ENCODE peak calls at places on chromosomes 7 and 10, in five cellular contexts. One of them, this sample, is unnamed.

GRCh38 chr7:47039899-47040298 is 542.0 kb downstream of the TNS3 start:
- DNase-seq in AG04450: no peak
- DNase-seq in transverse colon: no peak
- DNase-seq in cardiac fibroblast: peak
- DNase-seq in Caco-2: no peak
- DNase-seq in this sample: no peak

GRCh38 chr10:49552277-49552676 is 13.4 kb upstream of the ERCC6 start:
- DNase-seq in AG04450: no peak
- DNase-seq in transverse colon: no peak
- DNase-seq in cardiac fibroblast: peak
- DNase-seq in Caco-2: peak
- DNase-seq in this sample: peak

GRCh38 chr10:103584216-103585010 is 90.9 kb downstream of the NEURL1 start:
- DNase-seq in AG04450: no peak
- DNase-seq in transverse colon: no peak
- DNase-seq in cardiac fibroblast: peak
- DNase-seq in Caco-2: no peak
- DNase-seq in this sample: no peak

GRCh38 chr10:62082729-62083412 is 181.4 kb downstream of the ARID5B start:
- DNase-seq in AG04450: no peak
- DNase-seq in transverse colon: peak
- DNase-seq in cardiac fibroblast: peak
- DNase-seq in Caco-2: no peak
- DNase-seq in this sample: peak

GRCh38 chr7:37327288-37327687 is 121.4 kb downstream of the ELMO1 start:
- DNase-seq in AG04450: no peak
- DNase-seq in transverse colon: no peak
- DNase-seq in cardiac fibroblast: no peak
- DNase-seq in Caco-2: no peak
- DNase-seq in this sample: no peak

GRCh38 chr7:115447495-115447894 is 525.6 kb downstream of the MDFIC start:
- DNase-seq in AG04450: no peak
- DNase-seq in transverse colon: no peak
- DNase-seq in cardiac fibroblast: no peak
- DNase-seq in Caco-2: no peak
- DNase-seq in this sample: no peak

GRCh38 chr10:89391882-89392756 is at the start of gene IFIT1:
- DNase-seq in AG04450: peak
- DNase-seq in transverse colon: peak
- DNase-seq in cardiac fibroblast: peak
- DNase-seq in Caco-2: no peak
- DNase-seq in this sample: peak

GRCh38 chr7:152459724-152460251 is 24.0 kb upstream of the KMT2C start:
- DNase-seq in AG04450: no peak
- DNase-seq in transverse colon: peak
- DNase-seq in cardiac fibroblast: no peak
- DNase-seq in Caco-2: no peak
- DNase-seq in this sample: peak

GRCh38 chr7:140754506-140754905 is 58.0 kb downstream of the NDUFB2 start:
- DNase-seq in AG04450: no peak
- DNase-seq in transverse colon: no peak
- DNase-seq in cardiac fibroblast: no peak
- DNase-seq in Caco-2: no peak
- DNase-seq in this sample: peak

GRCh38 chr7:97973206-97973658 is 16.8 kb downstream of the OCM2 start:
- DNase-seq in AG04450: no peak
- DNase-seq in transverse colon: no peak
- DNase-seq in cardiac fibroblast: no peak
- DNase-seq in Caco-2: peak
- DNase-seq in this sample: no peak

GRCh38 chr7:16399916-16400895 is 21.1 kb downstream of the CRPPA start:
- DNase-seq in AG04450: no peak
- DNase-seq in transverse colon: no peak
- DNase-seq in cardiac fibroblast: no peak
- DNase-seq in Caco-2: no peak
- DNase-seq in this sample: no peak

GRCh38 chr7:140631602-140632001 is 9.0 kb downstream of the DENND2A start:
- DNase-seq in AG04450: no peak
- DNase-seq in transverse colon: no peak
- DNase-seq in cardiac fibroblast: no peak
- DNase-seq in Caco-2: no peak
- DNase-seq in this sample: no peak

GRCh38 chr7:158251061-158251965 is 336.3 kb downstream of the PTPRN2 start:
- DNase-seq in AG04450: no peak
- DNase-seq in transverse colon: no peak
- DNase-seq in cardiac fibroblast: no peak
- DNase-seq in Caco-2: no peak
- DNase-seq in this sample: no peak

GRCh38 chr7:20310963-20311742 is 19.5 kb upstream of the ITGB8 start:
- DNase-seq in AG04450: no peak
- DNase-seq in transverse colon: no peak
- DNase-seq in cardiac fibroblast: peak
- DNase-seq in Caco-2: no peak
- DNase-seq in this sample: peak

GRCh38 chr7:124813962-124814798 is 48.6 kb upstream of the GPR37 start:
- DNase-seq in AG04450: no peak
- DNase-seq in transverse colon: no peak
- DNase-seq in cardiac fibroblast: no peak
- DNase-seq in Caco-2: no peak
- DNase-seq in this sample: no peak

GRCh38 chr10:114821915-114822770 is 563 bp downstream of the FHIP2A start:
- DNase-seq in AG04450: no peak
- DNase-seq in transverse colon: peak
- DNase-seq in cardiac fibroblast: peak
- DNase-seq in Caco-2: no peak
- DNase-seq in this sample: peak

GRCh38 chr10:43591303-43591904 is 14.8 kb upstream of the ZNF485 start:
- DNase-seq in AG04450: no peak
- DNase-seq in transverse colon: no peak
- DNase-seq in cardiac fibroblast: no peak
- DNase-seq in Caco-2: no peak
- DNase-seq in this sample: no peak

GRCh38 chr10:98745645-98746044 is 298.9 kb upstream of the HPS1 start:
- DNase-seq in AG04450: no peak
- DNase-seq in transverse colon: no peak
- DNase-seq in cardiac fibroblast: no peak
- DNase-seq in Caco-2: no peak
- DNase-seq in this sample: no peak

GRCh38 chr7:1678070-1678543 is 8.0 kb downstream of the ELFN1 start:
- DNase-seq in AG04450: no peak
- DNase-seq in transverse colon: no peak
- DNase-seq in cardiac fibroblast: no peak
- DNase-seq in Caco-2: peak
- DNase-seq in this sample: no peak

GRCh38 chr10:119370972-119371703 is 163.8 kb downstream of the GRK5 start:
- DNase-seq in AG04450: peak
- DNase-seq in transverse colon: no peak
- DNase-seq in cardiac fibroblast: peak
- DNase-seq in Caco-2: no peak
- DNase-seq in this sample: peak
- H3K4me3 ChIP-seq in AG04450: peak
- H3K4me3 ChIP-seq in transverse colon: no peak
- H3K4me3 ChIP-seq in cardiac fibroblast: peak
- H3K4me3 ChIP-seq in Caco-2: no peak
- H3K4me3 ChIP-seq in this sample: no peak

GRCh38 chr10:91632671-91633550 is at the start of gene PPP1R3C:
- DNase-seq in AG04450: peak
- DNase-seq in transverse colon: peak
- DNase-seq in cardiac fibroblast: peak
- DNase-seq in Caco-2: no peak
- DNase-seq in this sample: peak
- TF ChIP-seq CTCF in AG04450: peak
- TF ChIP-seq CTCF in transverse colon: peak
- TF ChIP-seq CTCF in cardiac fibroblast: peak
- TF ChIP-seq CTCF in Caco-2: no peak
- TF ChIP-seq CTCF in this sample: peak

GRCh38 chr7:94396044-94396443 is 1.3 kb downstream of the COL1A2 start:
- DNase-seq in AG04450: peak
- DNase-seq in transverse colon: no peak
- DNase-seq in cardiac fibroblast: peak
- DNase-seq in Caco-2: no peak
- DNase-seq in this sample: peak
- H3K4me3 ChIP-seq in AG04450: peak
- H3K4me3 ChIP-seq in transverse colon: peak
- H3K4me3 ChIP-seq in cardiac fibroblast: peak
- H3K4me3 ChIP-seq in Caco-2: no peak
- H3K4me3 ChIP-seq in this sample: peak

DNA sequence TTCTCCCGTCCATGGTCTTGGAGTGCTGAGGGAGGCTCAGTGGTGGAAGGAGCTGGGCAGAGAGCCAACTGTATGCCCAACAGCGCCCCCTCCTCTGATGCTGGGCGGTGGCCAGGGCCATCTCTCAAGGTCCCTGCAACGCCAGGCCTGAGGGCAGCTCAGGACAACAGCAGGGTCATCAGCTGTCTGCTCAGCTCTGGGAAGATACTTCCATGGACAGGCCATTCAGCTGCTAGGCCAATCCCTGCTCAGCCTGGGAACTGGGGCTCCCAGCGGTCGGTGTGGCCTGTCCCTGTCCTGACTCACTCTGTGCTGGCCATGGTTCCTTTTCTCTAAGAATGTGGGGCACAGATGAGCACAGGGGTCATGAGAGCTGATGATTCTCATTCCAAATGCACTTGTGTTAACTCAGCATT is 72.8 kb downstream of the ADCY1 start:
- DNase-seq in AG04450: no peak
- DNase-seq in transverse colon: no peak
- DNase-seq in cardiac fibroblast: no peak
- DNase-seq in Caco-2: no peak
- DNase-seq in this sample: no peak
- TF ChIP-seq CTCF in AG04450: no peak
- TF ChIP-seq CTCF in transverse colon: no peak
- TF ChIP-seq CTCF in cardiac fibroblast: no peak
- TF ChIP-seq CTCF in Caco-2: no peak
- TF ChIP-seq CTCF in this sample: no peak

DNA sequence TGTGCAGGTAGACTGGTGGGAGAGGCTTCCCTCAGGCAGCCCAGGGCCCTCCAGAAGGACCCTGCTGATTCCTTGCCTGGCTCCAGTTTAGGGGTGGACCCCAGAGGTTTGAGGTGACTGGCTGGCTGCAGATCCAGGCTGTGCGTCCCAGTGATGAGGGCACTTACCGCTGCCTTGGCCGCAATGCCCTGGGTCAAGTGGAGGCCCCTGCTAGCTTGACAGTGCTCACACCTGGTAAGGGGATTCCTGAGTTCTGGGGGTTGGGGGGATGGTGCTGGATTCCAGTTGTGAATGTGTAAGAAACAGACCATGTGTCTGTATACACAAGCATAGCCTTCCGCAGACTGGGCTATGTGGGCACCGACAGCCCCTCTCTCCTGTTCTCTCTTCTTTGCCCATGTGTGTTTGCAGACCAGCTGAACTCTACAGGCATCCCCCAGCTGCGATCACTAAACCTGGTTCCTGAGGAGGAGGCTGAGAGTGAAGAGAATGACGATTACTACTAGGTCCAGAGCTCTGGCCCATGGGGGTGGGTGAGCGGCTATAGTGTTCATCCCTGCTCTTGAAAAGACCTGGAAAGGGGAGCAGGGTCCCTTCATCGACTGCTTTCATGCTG is 2.7 kb downstream of the KAZALD1 start:
- DNase-seq in AG04450: no peak
- DNase-seq in transverse colon: no peak
- DNase-seq in cardiac fibroblast: no peak
- DNase-seq in Caco-2: no peak
- DNase-seq in this sample: no peak
- H3K4me3 ChIP-seq in AG04450: no peak
- H3K4me3 ChIP-seq in transverse colon: no peak
- H3K4me3 ChIP-seq in cardiac fibroblast: no peak
- H3K4me3 ChIP-seq in Caco-2: no peak
- H3K4me3 ChIP-seq in this sample: no peak

GRCh38 chr10:121978511-121978910 is 3.5 kb upstream of the NSMCE4A start:
- DNase-seq in AG04450: no peak
- DNase-seq in transverse colon: no peak
- DNase-seq in cardiac fibroblast: no peak
- DNase-seq in Caco-2: no peak
- DNase-seq in this sample: no peak

GRCh38 chr10:121974535-121975294 is at the start of gene NSMCE4A:
- DNase-seq in AG04450: peak
- DNase-seq in transverse colon: peak
- DNase-seq in cardiac fibroblast: peak
- DNase-seq in Caco-2: peak
- DNase-seq in this sample: peak

GRCh38 chr10:121974019-121974534 is 940 bp downstream of the NSMCE4A start:
- DNase-seq in AG04450: no peak
- DNase-seq in transverse colon: no peak
- DNase-seq in cardiac fibroblast: no peak
- DNase-seq in Caco-2: no peak
- DNase-seq in this sample: no peak

GRCh38 chr10:121976607-121977006 is 1.6 kb upstream of the NSMCE4A start:
- DNase-seq in AG04450: no peak
- DNase-seq in transverse colon: no peak
- DNase-seq in cardiac fibroblast: no peak
- DNase-seq in Caco-2: no peak
- DNase-seq in this sample: no peak

DNA sequence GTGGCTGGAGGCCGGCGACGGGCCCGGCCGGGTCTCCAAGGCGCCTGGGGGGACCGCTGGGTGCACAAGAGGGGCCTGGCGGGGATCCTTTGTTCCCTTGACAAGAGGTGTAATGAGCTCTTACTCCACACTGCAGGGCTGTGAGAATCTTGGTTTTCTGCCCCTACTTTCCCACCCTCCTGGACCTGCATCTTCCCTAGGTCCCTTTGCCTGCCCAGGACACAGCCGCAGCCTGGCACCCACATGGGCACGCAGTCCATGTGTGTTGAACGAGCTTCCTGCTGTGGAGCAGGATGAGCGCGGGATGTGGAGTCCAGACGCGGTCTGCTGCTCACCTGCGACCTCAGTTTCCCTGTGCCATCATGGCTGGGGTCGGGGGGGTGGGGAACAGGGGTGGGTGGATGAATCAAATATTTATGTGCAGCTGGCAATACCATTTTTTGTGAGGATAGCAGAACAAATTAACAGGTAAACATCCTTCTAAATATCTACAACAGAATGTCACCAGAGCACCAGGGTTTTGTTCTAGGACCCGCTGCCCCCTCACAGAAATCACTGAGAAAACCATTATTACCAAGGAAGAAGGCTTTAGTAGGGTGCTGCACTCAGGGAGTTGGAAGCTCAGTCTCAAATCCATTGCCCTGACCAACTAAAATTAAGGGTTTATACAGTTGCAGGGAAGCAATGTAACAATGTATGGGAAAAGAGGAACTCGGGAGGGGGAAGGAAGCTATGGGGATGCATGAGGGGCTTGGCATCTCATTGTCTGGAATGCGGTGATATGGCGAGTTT is 474 bp upstream of the NSMCE4A start:
- DNase-seq in AG04450: no peak
- DNase-seq in transverse colon: no peak
- DNase-seq in cardiac fibroblast: no peak
- DNase-seq in Caco-2: no peak
- DNase-seq in this sample: no peak
- TF ChIP-seq CTCF in AG04450: no peak
- TF ChIP-seq CTCF in transverse colon: no peak
- TF ChIP-seq CTCF in cardiac fibroblast: peak
- TF ChIP-seq CTCF in Caco-2: no peak
- TF ChIP-seq CTCF in this sample: no peak

GRCh38 chr7:28316489-28316888 is 95.8 kb upstream of the CREB5 start:
- DNase-seq in AG04450: peak
- DNase-seq in transverse colon: no peak
- DNase-seq in cardiac fibroblast: peak
- DNase-seq in Caco-2: no peak
- DNase-seq in this sample: no peak
- H3K4me3 ChIP-seq in AG04450: no peak
- H3K4me3 ChIP-seq in transverse colon: no peak
- H3K4me3 ChIP-seq in cardiac fibroblast: no peak
- H3K4me3 ChIP-seq in Caco-2: no peak
- H3K4me3 ChIP-seq in this sample: no peak

This sample was measured in fibroblast of villous mesenchyme.